ENCODE peak calls at places on chromosome 4, in eight cellular contexts. One of them, this sample, is unnamed.

GRCh38 chr4:152678841-152679240 is 956 bp downstream of the TMEM154 start:
- DNase-seq in AG09319: no peak
- DNase-seq in hypothalamus: no peak
- DNase-seq in DMS 273 treated with DMSO at 0.1 percent for 48 hours: no peak
- DNase-seq in EH: no peak
- DNase-seq in effector memory CD4-positive, alpha-beta T cell: no peak
- DNase-seq in endothelial cell of umbilical vein: no peak
- DNase-seq in NCI-H2029 treated with DMSO at 0.1 percent for 48 hours: peak
- DNase-seq in this sample: no peak

GRCh38 chr4:104879367-104879766 is 267.3 kb upstream of the TET2 start:
- DNase-seq in AG09319: no peak
- DNase-seq in hypothalamus: no peak
- DNase-seq in DMS 273 treated with DMSO at 0.1 percent for 48 hours: no peak
- DNase-seq in EH: no peak
- DNase-seq in effector memory CD4-positive, alpha-beta T cell: no peak
- DNase-seq in endothelial cell of umbilical vein: no peak
- DNase-seq in NCI-H2029 treated with DMSO at 0.1 percent for 48 hours: no peak
- DNase-seq in this sample: no peak

GRCh38 chr4:11106769-11107168 is 321.9 kb downstream of the HS3ST1 start:
- DNase-seq in AG09319: no peak
- DNase-seq in hypothalamus: no peak
- DNase-seq in DMS 273 treated with DMSO at 0.1 percent for 48 hours: no peak
- DNase-seq in EH: no peak
- DNase-seq in effector memory CD4-positive, alpha-beta T cell: no peak
- DNase-seq in endothelial cell of umbilical vein: no peak
- DNase-seq in NCI-H2029 treated with DMSO at 0.1 percent for 48 hours: no peak
- DNase-seq in this sample: no peak

GRCh38 chr4:108155373-108155772 is 13.4 kb downstream of the LEF1 start:
- DNase-seq in AG09319: no peak
- DNase-seq in hypothalamus: no peak
- DNase-seq in DMS 273 treated with DMSO at 0.1 percent for 48 hours: no peak
- DNase-seq in EH: no peak
- DNase-seq in effector memory CD4-positive, alpha-beta T cell: no peak
- DNase-seq in endothelial cell of umbilical vein: no peak
- DNase-seq in NCI-H2029 treated with DMSO at 0.1 percent for 48 hours: no peak
- DNase-seq in this sample: no peak

GRCh38 chr4:8351931-8352367 is 82.4 kb downstream of the HTRA3 start:
- DNase-seq in AG09319: peak
- DNase-seq in hypothalamus: no peak
- DNase-seq in DMS 273 treated with DMSO at 0.1 percent for 48 hours: no peak
- DNase-seq in EH: no peak
- DNase-seq in effector memory CD4-positive, alpha-beta T cell: no peak
- DNase-seq in endothelial cell of umbilical vein: no peak
- DNase-seq in NCI-H2029 treated with DMSO at 0.1 percent for 48 hours: no peak
- DNase-seq in this sample: no peak

GRCh38 chr4:123350191-123350544 is 46.4 kb upstream of the SPRY1 start:
- DNase-seq in AG09319: no peak
- DNase-seq in hypothalamus: no peak
- DNase-seq in DMS 273 treated with DMSO at 0.1 percent for 48 hours: no peak
- DNase-seq in EH: peak
- DNase-seq in effector memory CD4-positive, alpha-beta T cell: no peak
- DNase-seq in endothelial cell of umbilical vein: peak
- DNase-seq in NCI-H2029 treated with DMSO at 0.1 percent for 48 hours: no peak
- DNase-seq in this sample: no peak

GRCh38 chr4:118834070-118834469 is 1.9 kb downstream of the SEC24D start:
- DNase-seq in AG09319: no peak
- DNase-seq in hypothalamus: no peak
- DNase-seq in DMS 273 treated with DMSO at 0.1 percent for 48 hours: no peak
- DNase-seq in EH: peak
- DNase-seq in effector memory CD4-positive, alpha-beta T cell: no peak
- DNase-seq in endothelial cell of umbilical vein: no peak
- DNase-seq in NCI-H2029 treated with DMSO at 0.1 percent for 48 hours: no peak
- DNase-seq in this sample: no peak

GRCh38 chr4:147371661-147372060 is 109.2 kb upstream of the EDNRA start:
- DNase-seq in AG09319: no peak
- DNase-seq in hypothalamus: no peak
- DNase-seq in DMS 273 treated with DMSO at 0.1 percent for 48 hours: no peak
- DNase-seq in EH: peak
- DNase-seq in effector memory CD4-positive, alpha-beta T cell: no peak
- DNase-seq in endothelial cell of umbilical vein: peak
- DNase-seq in NCI-H2029 treated with DMSO at 0.1 percent for 48 hours: no peak
- DNase-seq in this sample: no peak

GRCh38 chr4:105002278-105002677 is 144.4 kb upstream of the TET2 start:
- DNase-seq in AG09319: no peak
- DNase-seq in hypothalamus: no peak
- DNase-seq in DMS 273 treated with DMSO at 0.1 percent for 48 hours: no peak
- DNase-seq in EH: no peak
- DNase-seq in effector memory CD4-positive, alpha-beta T cell: no peak
- DNase-seq in endothelial cell of umbilical vein: no peak
- DNase-seq in NCI-H2029 treated with DMSO at 0.1 percent for 48 hours: no peak
- DNase-seq in this sample: no peak

GRCh38 chr4:80091688-80092087 is 18.7 kb upstream of the ANTXR2 start:
- DNase-seq in AG09319: no peak
- DNase-seq in hypothalamus: no peak
- DNase-seq in DMS 273 treated with DMSO at 0.1 percent for 48 hours: no peak
- DNase-seq in EH: no peak
- DNase-seq in effector memory CD4-positive, alpha-beta T cell: no peak
- DNase-seq in endothelial cell of umbilical vein: no peak
- DNase-seq in NCI-H2029 treated with DMSO at 0.1 percent for 48 hours: no peak
- DNase-seq in this sample: no peak

GRCh38 chr4:151302432-151302831 is 23.0 kb downstream of the SH3D19 start:
- DNase-seq in AG09319: no peak
- DNase-seq in hypothalamus: no peak
- DNase-seq in DMS 273 treated with DMSO at 0.1 percent for 48 hours: no peak
- DNase-seq in EH: peak
- DNase-seq in effector memory CD4-positive, alpha-beta T cell: no peak
- DNase-seq in endothelial cell of umbilical vein: no peak
- DNase-seq in NCI-H2029 treated with DMSO at 0.1 percent for 48 hours: no peak
- DNase-seq in this sample: no peak

GRCh38 chr4:55435136-55435535 is 39.4 kb downstream of the TMEM165 start:
- DNase-seq in AG09319: no peak
- DNase-seq in hypothalamus: no peak
- DNase-seq in DMS 273 treated with DMSO at 0.1 percent for 48 hours: no peak
- DNase-seq in EH: peak
- DNase-seq in effector memory CD4-positive, alpha-beta T cell: no peak
- DNase-seq in endothelial cell of umbilical vein: peak
- DNase-seq in NCI-H2029 treated with DMSO at 0.1 percent for 48 hours: no peak
- DNase-seq in this sample: peak

GRCh38 chr4:98969813-98970212 is 25.7 kb upstream of the METAP1 start:
- DNase-seq in AG09319: no peak
- DNase-seq in hypothalamus: no peak
- DNase-seq in DMS 273 treated with DMSO at 0.1 percent for 48 hours: no peak
- DNase-seq in EH: no peak
- DNase-seq in effector memory CD4-positive, alpha-beta T cell: no peak
- DNase-seq in endothelial cell of umbilical vein: no peak
- DNase-seq in NCI-H2029 treated with DMSO at 0.1 percent for 48 hours: no peak
- DNase-seq in this sample: no peak

GRCh38 chr4:120699354-120699753 is 223.2 kb downstream of the PRDM5 start:
- DNase-seq in AG09319: no peak
- DNase-seq in hypothalamus: no peak
- DNase-seq in DMS 273 treated with DMSO at 0.1 percent for 48 hours: no peak
- DNase-seq in EH: no peak
- DNase-seq in effector memory CD4-positive, alpha-beta T cell: no peak
- DNase-seq in endothelial cell of umbilical vein: no peak
- DNase-seq in NCI-H2029 treated with DMSO at 0.1 percent for 48 hours: no peak
- DNase-seq in this sample: no peak

GRCh38 chr4:76420901-76421581 is at the start of gene CCDC158:
- DNase-seq in AG09319: no peak
- DNase-seq in hypothalamus: no peak
- DNase-seq in DMS 273 treated with DMSO at 0.1 percent for 48 hours: no peak
- DNase-seq in EH: peak
- DNase-seq in effector memory CD4-positive, alpha-beta T cell: no peak
- DNase-seq in endothelial cell of umbilical vein: no peak
- DNase-seq in NCI-H2029 treated with DMSO at 0.1 percent for 48 hours: no peak
- DNase-seq in this sample: peak

GRCh38 chr4:8904666-8905065 is 33.0 kb upstream of the HMX1 start:
- DNase-seq in AG09319: no peak
- DNase-seq in hypothalamus: no peak
- DNase-seq in DMS 273 treated with DMSO at 0.1 percent for 48 hours: no peak
- DNase-seq in EH: no peak
- DNase-seq in effector memory CD4-positive, alpha-beta T cell: no peak
- DNase-seq in endothelial cell of umbilical vein: no peak
- DNase-seq in NCI-H2029 treated with DMSO at 0.1 percent for 48 hours: no peak
- DNase-seq in this sample: no peak

GRCh38 chr4:66016240-66016639 is 346.0 kb upstream of the EPHA5 start:
- DNase-seq in AG09319: no peak
- DNase-seq in hypothalamus: no peak
- DNase-seq in DMS 273 treated with DMSO at 0.1 percent for 48 hours: no peak
- DNase-seq in EH: no peak
- DNase-seq in effector memory CD4-positive, alpha-beta T cell: no peak
- DNase-seq in endothelial cell of umbilical vein: no peak
- DNase-seq in NCI-H2029 treated with DMSO at 0.1 percent for 48 hours: no peak
- DNase-seq in this sample: no peak

GRCh38 chr4:158722291-158722916 is 792 bp downstream of the PPID start:
- DNase-seq in AG09319: no peak
- DNase-seq in hypothalamus: no peak
- DNase-seq in DMS 273 treated with DMSO at 0.1 percent for 48 hours: no peak
- DNase-seq in EH: peak
- DNase-seq in effector memory CD4-positive, alpha-beta T cell: no peak
- DNase-seq in endothelial cell of umbilical vein: peak
- DNase-seq in NCI-H2029 treated with DMSO at 0.1 percent for 48 hours: no peak
- DNase-seq in this sample: peak

GRCh38 chr4:145891958-145892357 is 46.7 kb downstream of the ZNF827 start:
- DNase-seq in AG09319: no peak
- DNase-seq in hypothalamus: no peak
- DNase-seq in DMS 273 treated with DMSO at 0.1 percent for 48 hours: no peak
- DNase-seq in EH: no peak
- DNase-seq in effector memory CD4-positive, alpha-beta T cell: no peak
- DNase-seq in endothelial cell of umbilical vein: no peak
- DNase-seq in NCI-H2029 treated with DMSO at 0.1 percent for 48 hours: no peak
- DNase-seq in this sample: no peak

GRCh38 chr4:150072906-150073714 is 5.1 kb upstream of the DCLK2 start:
- DNase-seq in AG09319: peak
- DNase-seq in hypothalamus: no peak
- DNase-seq in DMS 273 treated with DMSO at 0.1 percent for 48 hours: no peak
- DNase-seq in EH: peak
- DNase-seq in effector memory CD4-positive, alpha-beta T cell: no peak
- DNase-seq in endothelial cell of umbilical vein: peak
- DNase-seq in NCI-H2029 treated with DMSO at 0.1 percent for 48 hours: no peak
- DNase-seq in this sample: no peak

GRCh38 chr4:139986621-139987510 is 167.1 kb downstream of the MAML3 start:
- DNase-seq in AG09319: no peak
- DNase-seq in hypothalamus: no peak
- DNase-seq in DMS 273 treated with DMSO at 0.1 percent for 48 hours: no peak
- DNase-seq in EH: no peak
- DNase-seq in effector memory CD4-positive, alpha-beta T cell: no peak
- DNase-seq in endothelial cell of umbilical vein: no peak
- DNase-seq in NCI-H2029 treated with DMSO at 0.1 percent for 48 hours: no peak
- DNase-seq in this sample: no peak

GRCh38 chr4:103306870-103307345 is 108.8 kb upstream of the CENPE start:
- DNase-seq in AG09319: no peak
- DNase-seq in hypothalamus: peak
- DNase-seq in DMS 273 treated with DMSO at 0.1 percent for 48 hours: no peak
- DNase-seq in EH: no peak
- DNase-seq in effector memory CD4-positive, alpha-beta T cell: no peak
- DNase-seq in endothelial cell of umbilical vein: no peak
- DNase-seq in NCI-H2029 treated with DMSO at 0.1 percent for 48 hours: no peak
- DNase-seq in this sample: no peak

GRCh38 chr4:1821679-1822567 is 28.8 kb downstream of the FGFR3 start:
- DNase-seq in AG09319: no peak
- DNase-seq in hypothalamus: no peak
- DNase-seq in DMS 273 treated with DMSO at 0.1 percent for 48 hours: no peak
- DNase-seq in EH: no peak
- DNase-seq in effector memory CD4-positive, alpha-beta T cell: no peak
- DNase-seq in endothelial cell of umbilical vein: no peak
- DNase-seq in NCI-H2029 treated with DMSO at 0.1 percent for 48 hours: no peak
- DNase-seq in this sample: no peak

GRCh38 chr4:57037982-57038604 is 59.4 kb downstream of the POLR2B start:
- DNase-seq in AG09319: no peak
- DNase-seq in hypothalamus: peak
- DNase-seq in DMS 273 treated with DMSO at 0.1 percent for 48 hours: no peak
- DNase-seq in EH: peak
- DNase-seq in effector memory CD4-positive, alpha-beta T cell: no peak
- DNase-seq in endothelial cell of umbilical vein: peak
- DNase-seq in NCI-H2029 treated with DMSO at 0.1 percent for 48 hours: peak
- DNase-seq in this sample: peak

GRCh38 chr4:121462660-121463261 is 81.9 kb upstream of the QRFPR start:
- DNase-seq in AG09319: peak
- DNase-seq in hypothalamus: no peak
- DNase-seq in DMS 273 treated with DMSO at 0.1 percent for 48 hours: no peak
- DNase-seq in EH: peak
- DNase-seq in effector memory CD4-positive, alpha-beta T cell: peak
- DNase-seq in endothelial cell of umbilical vein: peak
- DNase-seq in NCI-H2029 treated with DMSO at 0.1 percent for 48 hours: no peak
- DNase-seq in this sample: peak

GRCh38 chr4:3781193-3781886 is 15.2 kb downstream of the ADRA2C start:
- DNase-seq in AG09319: no peak
- DNase-seq in hypothalamus: no peak
- DNase-seq in DMS 273 treated with DMSO at 0.1 percent for 48 hours: no peak
- DNase-seq in EH: no peak
- DNase-seq in effector memory CD4-positive, alpha-beta T cell: no peak
- DNase-seq in endothelial cell of umbilical vein: no peak
- DNase-seq in NCI-H2029 treated with DMSO at 0.1 percent for 48 hours: no peak
- DNase-seq in this sample: no peak

GRCh38 chr4:11549525-11549924 is 120.8 kb upstream of the HS3ST1 start:
- DNase-seq in AG09319: no peak
- DNase-seq in hypothalamus: no peak
- DNase-seq in DMS 273 treated with DMSO at 0.1 percent for 48 hours: no peak
- DNase-seq in EH: no peak
- DNase-seq in effector memory CD4-positive, alpha-beta T cell: no peak
- DNase-seq in endothelial cell of umbilical vein: no peak
- DNase-seq in NCI-H2029 treated with DMSO at 0.1 percent for 48 hours: no peak
- DNase-seq in this sample: no peak

GRCh38 chr4:134585972-134586371 is 384.4 kb upstream of the PABPC4L start:
- DNase-seq in AG09319: no peak
- DNase-seq in hypothalamus: no peak
- DNase-seq in DMS 273 treated with DMSO at 0.1 percent for 48 hours: no peak
- DNase-seq in EH: no peak
- DNase-seq in effector memory CD4-positive, alpha-beta T cell: no peak
- DNase-seq in endothelial cell of umbilical vein: peak
- DNase-seq in NCI-H2029 treated with DMSO at 0.1 percent for 48 hours: no peak
- DNase-seq in this sample: no peak